ENCODE peak calls at places on chromosomes 16 and 17, in nine cellular contexts. M is uterus, R is fibroblast of lung, X is SK-N-SH, D is PC-3, S is cardiac fibroblast, V is hepatocyte, Y is BE2C, Z is GM23338. L is an unnamed sample.

GRCh38 chr16:56777533-56777932 is 47.6 kb downstream of the NUP93 start:
- DNase-seq in M (no peak), R (peak), X (no peak), D (no peak), S (no peak), V (no peak), Y (no peak), Z (no peak), L (no peak)

GRCh38 chr16:66523861-66524354 is 26.0 kb downstream of the TK2 start:
- DNase-seq in M (no peak), R (no peak), X (no peak), D (no peak), S (peak), V (no peak), Y (no peak), Z (no peak), L (no peak)

GRCh38 chr17:46044989-46045388 is 45.9 kb downstream of the STH start:
- DNase-seq in M (no peak), R (no peak), X (no peak), D (no peak), S (no peak), V (no peak), Y (no peak), Z (no peak), L (no peak)

GRCh38 chr16:22262460-22262859 is 34.7 kb upstream of the POLR3E start:
- DNase-seq in M (no peak), R (peak), X (no peak), D (no peak), S (no peak), V (no peak), Y (no peak), Z (no peak), L (peak)

GRCh38 chr17:75573540-75573957 is 14.1 kb upstream of the MYO15B start:
- DNase-seq in M (no peak), R (no peak), X (no peak), D (no peak), S (no peak), V (no peak), Y (no peak), Z (no peak), L (no peak)

GRCh38 chr16:58503863-58504688 is 4.1 kb downstream of the NDRG4 start:
- DNase-seq in M (no peak), R (no peak), X (no peak), D (no peak), S (no peak), V (no peak), Y (no peak), Z (no peak), L (no peak)

GRCh38 chr16:53502331-53503269 is at the start of gene AKTIP:
- DNase-seq in M (peak), R (peak), X (peak), D (peak), S (peak), V (peak), Y (no peak), Z (peak), L (peak)

GRCh38 chr16:27321013-27321960 is 7.5 kb downstream of the IL4R start:
- DNase-seq in M (peak), R (peak), X (no peak), D (peak), S (peak), V (no peak), Y (no peak), Z (no peak), L (peak)

GRCh38 chr17:50956750-50957523 is 90.8 kb upstream of the TOB1 start:
- DNase-seq in M (peak), R (peak), X (peak), D (peak), S (peak), V (peak), Y (peak), Z (peak), L (peak)

GRCh38 chr17:27264068-27264812 is 29.7 kb upstream of the WSB1 start:
- DNase-seq in M (no peak), R (no peak), X (no peak), D (no peak), S (no peak), V (no peak), Y (no peak), Z (no peak), L (no peak)

GRCh38 chr16:70653809-70654771 is 7.7 kb downstream of the IL34 start:
- DNase-seq in M (peak), R (peak), X (peak), D (peak), S (peak), V (peak), Y (peak), Z (peak), L (peak)

GRCh38 chr17:38898812-38899348 is 26.5 kb upstream of the LASP1NB start:
- DNase-seq in M (no peak), R (no peak), X (no peak), D (peak), S (no peak), V (no peak), Y (no peak), Z (no peak), L (no peak)

GRCh38 chr16:49278944-49279725 is 2.5 kb downstream of the CBLN1 start:
- DNase-seq in M (no peak), R (no peak), X (no peak), D (no peak), S (no peak), V (no peak), Y (no peak), Z (peak), L (no peak)

GRCh38 chr17:61048398-61049106 is 351.1 kb upstream of the TBX2 start:
- DNase-seq in M (no peak), R (no peak), X (no peak), D (no peak), S (no peak), V (no peak), Y (no peak), Z (no peak), L (peak)

GRCh38 chr16:30521873-30522641 is 4.3 kb downstream of the ZNF768 start:
- DNase-seq in M (no peak), R (no peak), X (no peak), D (no peak), S (no peak), V (peak), Y (no peak), Z (no peak), L (no peak)

GRCh38 chr16:81650982-81651562 is 128.0 kb upstream of the PLCG2 start:
- DNase-seq in M (peak), R (peak), X (no peak), D (no peak), S (peak), V (peak), Y (peak), Z (peak), L (peak)

GRCh38 chr17:36503456-36504155 is 17.1 kb downstream of the ZNHIT3 start:
- DNase-seq in M (no peak), R (no peak), X (no peak), D (no peak), S (no peak), V (no peak), Y (no peak), Z (no peak), L (no peak)

GRCh38 chr17:27463235-27463677 is 7.0 kb downstream of the KSR1 start:
- DNase-seq in M (no peak), R (peak), X (no peak), D (no peak), S (no peak), V (no peak), Y (no peak), Z (no peak), L (no peak)

GRCh38 chr17:32813021-32813420 is 63.9 kb downstream of the MYO1D start:
- DNase-seq in M (no peak), R (no peak), X (no peak), D (peak), S (peak), V (no peak), Y (no peak), Z (no peak), L (no peak)

GRCh38 chr17:41910701-41911391 is 7.9 kb downstream of the ACLY start:
- DNase-seq in M (no peak), R (peak), X (no peak), D (peak), S (peak), V (no peak), Y (peak), Z (no peak), L (peak)

GRCh38 chr17:67829331-67829730 is 4.0 kb downstream of the BPTF start:
- DNase-seq in M (no peak), R (peak), X (no peak), D (peak), S (no peak), V (no peak), Y (no peak), Z (peak), L (no peak)

GRCh38 chr17:77494664-77495435 is 354.1 kb downstream of the SEC14L1 start:
- DNase-seq in M (peak), R (peak), X (peak), D (peak), S (peak), V (peak), Y (peak), Z (peak), L (peak)

GRCh38 chr17:41656249-41657023 is 32.1 kb upstream of the KRT17 start:
- DNase-seq in M (no peak), R (no peak), X (no peak), D (no peak), S (no peak), V (no peak), Y (no peak), Z (no peak), L (no peak)

GRCh38 chr16:23060458-23061320 is 88.6 kb downstream of the USP31 start:
- DNase-seq in M (peak), R (peak), X (peak), D (peak), S (peak), V (peak), Y (peak), Z (peak), L (peak)

GRCh38 chr16:2482181-2483107 is 7.5 kb downstream of the TBC1D24 start:
- DNase-seq in M (peak), R (peak), X (peak), D (no peak), S (peak), V (no peak), Y (peak), Z (no peak), L (peak)

GRCh38 chr16:50702725-50703124 is 9.3 kb downstream of the NOD2 start:
- DNase-seq in M (no peak), R (no peak), X (no peak), D (no peak), S (no peak), V (no peak), Y (no peak), Z (no peak), L (no peak)

GRCh38 chr16:46894011-46894672 is 10.0 kb downstream of the GPT2 start:
- DNase-seq in M (no peak), R (peak), X (no peak), D (no peak), S (peak), V (peak), Y (no peak), Z (no peak), L (no peak)

GRCh38 chr17:57563968-57564367 is 181.1 kb downstream of the CCDC182 start:
- DNase-seq in M (no peak), R (no peak), X (peak), D (no peak), S (no peak), V (no peak), Y (peak), Z (no peak), L (no peak)

GRCh38 chr17:79420318-79421243 is 190.3 kb downstream of the RBFOX3 start:
- DNase-seq in M (no peak), R (peak), X (no peak), D (peak), S (peak), V (peak), Y (peak), Z (no peak), L (peak)

GRCh38 chr16:28086496-28087139 is 23.1 kb upstream of the GSG1L start:
- DNase-seq in M (no peak), R (no peak), X (no peak), D (no peak), S (no peak), V (no peak), Y (no peak), Z (no peak), L (no peak)

GRCh38 chr17:74960739-74961342 is 11.7 kb downstream of the HID1 start:
- DNase-seq in M (no peak), R (peak), X (no peak), D (no peak), S (peak), V (peak), Y (peak), Z (peak), L (peak)

GRCh38 chr16:75105306-75106061 is 11.1 kb downstream of the LDHD start:
- DNase-seq in M (peak), R (no peak), X (peak), D (no peak), S (peak), V (peak), Y (peak), Z (no peak), L (no peak)

GRCh38 chr17:13601776-13602551 is at the start of gene HS3ST3A1:
- DNase-seq in M (peak), R (peak), X (peak), D (peak), S (peak), V (peak), Y (peak), Z (peak), L (peak)

GRCh38 chr17:42997390-42997983 is 732 bp upstream of the RPL27 start:
- DNase-seq in M (no peak), R (no peak), X (no peak), D (peak), S (no peak), V (no peak), Y (no peak), Z (no peak), L (no peak)

GRCh38 chr16:67668495-67669157 is 2.0 kb downstream of the C16orf86 start:
- DNase-seq in M (no peak), R (no peak), X (no peak), D (no peak), S (no peak), V (no peak), Y (peak), Z (no peak), L (no peak)
- TF ChIP-seq CTCF in M (no peak), R (peak), X (peak), D (peak), S (peak), V (no peak), Y (peak), Z (peak), L (no peak)

DNA sequence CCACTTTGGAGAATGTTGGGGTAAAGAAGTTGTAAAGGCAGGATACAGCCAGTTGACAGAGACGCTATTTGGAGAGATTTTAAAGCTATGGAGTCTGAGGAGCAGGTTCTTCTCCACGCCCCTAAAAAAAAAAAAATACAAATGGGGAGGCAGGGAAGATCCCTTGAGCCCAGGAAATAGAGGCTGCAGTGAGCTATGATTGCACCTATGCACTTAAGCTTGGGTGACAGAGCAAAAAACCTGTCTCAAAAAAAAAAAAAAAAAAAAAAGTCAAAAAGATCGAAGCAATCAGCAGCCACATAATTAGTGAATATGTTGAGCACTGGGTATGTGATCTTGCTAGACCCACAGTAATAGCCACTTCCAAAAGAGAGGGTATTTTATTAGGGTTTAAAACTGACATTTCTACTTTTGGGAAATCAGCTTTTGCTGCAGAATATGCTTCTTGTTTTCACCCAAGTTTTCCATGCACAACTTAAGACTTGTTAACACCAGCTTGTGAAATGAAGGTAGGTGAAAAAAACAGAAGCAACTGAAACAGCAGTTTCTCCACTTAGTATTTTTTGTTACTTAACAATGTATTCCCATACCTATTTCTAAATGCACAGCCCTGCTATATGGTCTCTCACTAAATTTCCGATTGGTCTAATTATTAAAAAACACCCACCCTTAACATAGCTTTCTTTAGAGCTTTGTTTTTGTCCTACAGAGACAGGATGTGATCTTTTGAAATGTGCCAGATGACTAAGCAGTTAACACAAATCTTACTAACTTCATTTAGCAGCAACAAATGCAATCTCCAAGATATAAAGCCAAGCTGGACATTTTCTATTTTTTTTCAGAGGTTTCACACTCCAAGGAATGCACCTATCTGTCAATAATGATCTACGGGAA is 2.5 kb upstream of the ARL6IP1 start:
- DNase-seq in M (no peak), R (peak), X (no peak), D (peak), S (peak), V (no peak), Y (no peak), Z (no peak), L (peak)
- H3K4me3 ChIP-seq in M (no peak), R (no peak), X (no peak), D (no peak), S (no peak), V (no peak), Y (no peak), Z (peak), L (no peak)

GRCh38 chr17:2092253-2092652 is 37.4 kb downstream of the HIC1 start:
- DNase-seq in M (peak), R (no peak), X (no peak), D (no peak), S (no peak), V (no peak), Y (no peak), Z (peak), L (no peak)
- TF ChIP-seq CTCF in M (no peak), R (no peak), X (no peak), D (no peak), S (no peak), V (no peak), Y (no peak), Z (peak), L (no peak)

DNA sequence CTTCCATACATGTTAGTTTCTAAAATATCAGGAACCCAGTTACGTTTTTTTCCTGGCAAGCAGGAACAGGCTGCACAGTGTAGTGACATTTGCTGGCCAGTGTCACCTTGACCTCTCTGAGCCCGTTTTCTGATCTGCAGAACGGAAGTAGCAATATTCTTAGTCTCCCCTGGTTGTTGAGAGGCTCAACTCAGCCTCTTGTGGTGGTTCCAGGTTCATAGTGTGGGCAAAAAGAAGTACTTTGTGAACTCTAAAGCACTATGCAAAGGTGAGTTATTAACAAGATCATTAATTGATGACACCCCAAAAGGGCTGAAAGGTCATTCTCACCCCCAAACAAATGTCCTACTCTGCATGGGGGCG is 15.7 kb downstream of the IGF2BP1 start:
- DNase-seq in M (no peak), R (no peak), X (no peak), D (no peak), S (no peak), V (no peak), Y (no peak), Z (peak), L (no peak)
- H3K4me3 ChIP-seq in M (no peak), R (no peak), X (no peak), D (no peak), S (no peak), V (no peak), Y (no peak), Z (peak), L (no peak)

DNA sequence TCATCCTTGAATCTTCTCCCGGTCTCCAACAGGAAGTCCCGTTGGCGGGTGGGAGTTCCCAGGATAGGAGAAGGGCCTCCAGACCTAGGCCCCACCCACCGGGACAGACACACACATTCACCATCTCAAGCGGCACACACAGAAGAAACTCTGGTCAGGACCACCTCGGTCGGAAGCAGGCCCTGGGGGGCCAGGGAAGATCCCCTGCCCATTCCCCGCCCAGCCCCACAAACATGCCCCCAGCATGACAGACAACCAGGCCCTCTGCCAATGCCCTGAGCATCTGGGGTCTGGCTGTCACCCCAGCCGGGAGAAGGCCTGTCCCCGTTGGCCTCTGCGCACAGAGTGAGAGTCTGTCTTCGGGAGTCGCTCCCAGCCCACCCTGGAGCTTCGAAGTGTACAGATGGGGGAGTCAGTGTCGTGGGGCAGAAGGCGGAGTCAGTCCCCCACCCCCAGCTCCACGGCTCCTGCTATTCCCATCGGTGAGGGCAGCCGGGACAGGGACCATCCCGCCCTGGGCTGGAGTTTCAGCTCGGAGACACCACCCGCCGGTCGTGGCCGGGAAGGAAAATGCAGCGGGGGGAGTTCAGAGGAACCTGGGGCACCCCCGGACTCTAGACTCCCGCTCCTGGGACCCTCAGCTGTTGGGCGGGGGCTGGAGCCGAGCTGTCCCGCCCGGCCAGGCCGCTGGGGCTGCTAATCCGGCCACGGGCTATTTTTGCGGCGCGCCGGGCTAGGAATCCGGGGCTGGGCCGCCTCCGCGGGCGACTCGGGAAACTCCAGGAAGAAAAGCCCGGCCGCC is 690 bp downstream of the RHBDF1 start:
- DNase-seq in M (peak), R (peak), X (peak), D (peak), S (peak), V (peak), Y (no peak), Z (peak), L (peak)
- TF ChIP-seq CTCF in M (no peak), R (no peak), X (no peak), D (no peak), S (peak), V (no peak), Y (no peak), Z (no peak), L (peak)

GRCh38 chr17:11319894-11320293 is 78.9 kb downstream of the SHISA6 start:
- DNase-seq in M (no peak), R (no peak), X (no peak), D (no peak), S (no peak), V (no peak), Y (no peak), Z (no peak), L (no peak)

DNA sequence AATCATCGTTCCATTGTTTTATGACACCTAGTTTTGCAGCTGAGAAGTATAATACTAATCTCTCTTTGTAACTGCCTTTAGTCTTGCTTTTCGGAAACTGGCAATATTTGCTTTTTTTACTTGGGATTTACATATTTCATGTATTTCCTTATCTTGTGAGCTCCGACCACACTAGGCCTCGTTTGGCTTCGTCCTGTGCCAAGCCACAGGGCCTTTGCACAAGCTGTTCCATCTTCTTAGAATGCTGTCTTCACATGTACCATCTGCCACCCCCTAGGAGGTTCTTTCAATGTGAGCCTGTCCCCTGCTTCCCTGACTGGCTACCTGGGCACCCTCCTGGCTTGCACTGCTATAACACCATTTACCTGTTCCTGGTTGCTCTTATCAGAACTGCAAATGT is 77.2 kb downstream of the SHISA6 start:
- DNase-seq in M (no peak), R (no peak), X (no peak), D (no peak), S (no peak), V (no peak), Y (no peak), Z (no peak), L (no peak)
- H3K4me3 ChIP-seq in M (no peak), R (no peak), X (no peak), D (no peak), S (no peak), V (no peak), Y (no peak), Z (no peak), L (no peak)